ENCODE peak calls at places on chromosomes 4 and X, in four cellular contexts. One of them, this sample, is unnamed.

GRCh38 chr4:1872918-1873269 is 1.7 kb downstream of the NSD2 start:
- DNase-seq in HepG2: no peak
- DNase-seq in WTC11: no peak
- DNase-seq in GM12878: no peak
- DNase-seq in this sample: no peak

GRCh38 chrX:124113799-124114600 is 152.5 kb downstream of the STAG2 start:
- DNase-seq in HepG2: no peak
- DNase-seq in WTC11: no peak
- DNase-seq in GM12878: no peak
- DNase-seq in this sample: no peak

GRCh38 chrX:48045410-48046311 is 25.8 kb downstream of the ZNF630 start:
- DNase-seq in HepG2: peak; percentile 7
- DNase-seq in WTC11: no peak
- DNase-seq in GM12878: no peak
- DNase-seq in this sample: no peak

GRCh38 chr4:89363786-89364185 is 56.2 kb upstream of the GPRIN3 start:
- DNase-seq in HepG2: no peak
- DNase-seq in WTC11: no peak
- DNase-seq in GM12878: no peak
- DNase-seq in this sample: no peak

GRCh38 chr4:53905935-53906377 is 158.4 kb downstream of the CHIC2 start:
- DNase-seq in HepG2: peak; percentile 36
- DNase-seq in WTC11: peak; percentile 34
- DNase-seq in GM12878: peak; percentile 7
- DNase-seq in this sample: no peak

GRCh38 chr4:163558539-163559044 is 64.1 kb downstream of the TMA16 start:
- DNase-seq in HepG2: no peak
- DNase-seq in WTC11: no peak
- DNase-seq in GM12878: no peak
- DNase-seq in this sample: no peak

GRCh38 chr4:53500552-53500951 is 90.7 kb downstream of the LNX1 start:
- DNase-seq in HepG2: no peak
- DNase-seq in WTC11: no peak
- DNase-seq in GM12878: no peak
- DNase-seq in this sample: no peak

GRCh38 chr4:56261027-56261426 is 126.3 kb downstream of the AASDH start:
- DNase-seq in HepG2: no peak
- DNase-seq in WTC11: no peak
- DNase-seq in GM12878: peak; percentile 2
- DNase-seq in this sample: no peak

GRCh38 chr4:144336633-144337032 is 196.1 kb upstream of the GYPA start:
- DNase-seq in HepG2: no peak
- DNase-seq in WTC11: no peak
- DNase-seq in GM12878: no peak
- DNase-seq in this sample: no peak

GRCh38 chrX:150225266-150225665 is 137.9 kb upstream of the MAMLD1 start:
- DNase-seq in HepG2: no peak
- DNase-seq in WTC11: no peak
- DNase-seq in GM12878: no peak
- DNase-seq in this sample: no peak

GRCh38 chrX:283115-283845 is 2.1 kb downstream of the PLCXD1 start:
- DNase-seq in HepG2: no peak
- DNase-seq in WTC11: peak; percentile 94
- DNase-seq in GM12878: peak; percentile 86
- DNase-seq in this sample: peak; percentile 90

GRCh38 chr4:114043116-114043515 is 63.7 kb upstream of the ARSJ start:
- DNase-seq in HepG2: no peak
- DNase-seq in WTC11: no peak
- DNase-seq in GM12878: no peak
- DNase-seq in this sample: no peak

GRCh38 chr4:121380448-121381147 is at the start of gene QRFPR:
- DNase-seq in HepG2: no peak
- DNase-seq in WTC11: peak; percentile 58
- DNase-seq in GM12878: no peak
- DNase-seq in this sample: no peak

GRCh38 chr4:163367651-163368050 is 24.0 kb downstream of the NPY5R start:
- DNase-seq in HepG2: no peak
- DNase-seq in WTC11: no peak
- DNase-seq in GM12878: no peak
- DNase-seq in this sample: no peak

GRCh38 chr4:11182586-11183357 is 245.9 kb downstream of the HS3ST1 start:
- DNase-seq in HepG2: no peak
- DNase-seq in WTC11: no peak
- DNase-seq in GM12878: no peak
- DNase-seq in this sample: no peak

GRCh38 chrX:13816899-13817298 is at the start of gene GPM6B:
- DNase-seq in HepG2: no peak
- DNase-seq in WTC11: no peak
- DNase-seq in GM12878: no peak
- DNase-seq in this sample: no peak

GRCh38 chr4:106414366-106414765 is 45.8 kb upstream of the GIMD1 start:
- DNase-seq in HepG2: no peak
- DNase-seq in WTC11: no peak
- DNase-seq in GM12878: no peak
- DNase-seq in this sample: no peak

GRCh38 chr4:119627267-119628190 is 1.1 kb downstream of the PDE5A start:
- DNase-seq in HepG2: no peak
- DNase-seq in WTC11: peak; percentile 77
- DNase-seq in GM12878: no peak
- DNase-seq in this sample: peak; percentile 75

GRCh38 chr4:56310401-56310800 is 76.9 kb downstream of the AASDH start:
- DNase-seq in HepG2: no peak
- DNase-seq in WTC11: no peak
- DNase-seq in GM12878: no peak
- DNase-seq in this sample: no peak

GRCh38 chr4:92265066-92265465 is 38.7 kb upstream of the GRID2 start:
- DNase-seq in HepG2: no peak
- DNase-seq in WTC11: no peak
- DNase-seq in GM12878: no peak
- DNase-seq in this sample: no peak

GRCh38 chr4:114281561-114281960 is 302.1 kb upstream of the ARSJ start:
- DNase-seq in HepG2: no peak
- DNase-seq in WTC11: no peak
- DNase-seq in GM12878: no peak
- DNase-seq in this sample: no peak

GRCh38 chr4:48801016-48801715 is 21.1 kb upstream of the FRYL start:
- DNase-seq in HepG2: no peak
- DNase-seq in WTC11: no peak
- DNase-seq in GM12878: no peak
- DNase-seq in this sample: no peak

GRCh38 chrX:40153335-40154221 is 55.8 kb upstream of the BCOR start:
- DNase-seq in HepG2: no peak
- DNase-seq in WTC11: peak; percentile 26
- DNase-seq in GM12878: no peak
- DNase-seq in this sample: peak; percentile 67

GRCh38 chr4:2931765-2932560 is 31.2 kb downstream of the NOP14 start:
- DNase-seq in HepG2: no peak
- DNase-seq in WTC11: peak; percentile 64
- DNase-seq in GM12878: peak; percentile 55
- DNase-seq in this sample: no peak

GRCh38 chrX:13752646-13753045 is 18.1 kb downstream of the OFD1 start:
- DNase-seq in HepG2: no peak
- DNase-seq in WTC11: no peak
- DNase-seq in GM12878: no peak
- DNase-seq in this sample: no peak

GRCh38 chr4:145260091-145260490 is 79.7 kb upstream of the OTUD4 start:
- DNase-seq in HepG2: no peak
- DNase-seq in WTC11: peak; percentile 43
- DNase-seq in GM12878: no peak
- DNase-seq in this sample: no peak

GRCh38 chr4:8724436-8725070 is 132.0 kb downstream of the CPZ start:
- DNase-seq in HepG2: no peak
- DNase-seq in WTC11: no peak
- DNase-seq in GM12878: no peak
- DNase-seq in this sample: no peak

GRCh38 chrX:16240231-16240905 is 73.1 kb downstream of the MAGEB17 start:
- DNase-seq in HepG2: no peak
- DNase-seq in WTC11: no peak
- DNase-seq in GM12878: no peak
- DNase-seq in this sample: no peak
- TF ChIP-seq NR2C2 in HepG2: no peak
- TF ChIP-seq NR2C2 in WTC11: no peak
- TF ChIP-seq NR2C2 in GM12878: no peak
- TF ChIP-seq NR2C2 in this sample: no peak

DNA sequence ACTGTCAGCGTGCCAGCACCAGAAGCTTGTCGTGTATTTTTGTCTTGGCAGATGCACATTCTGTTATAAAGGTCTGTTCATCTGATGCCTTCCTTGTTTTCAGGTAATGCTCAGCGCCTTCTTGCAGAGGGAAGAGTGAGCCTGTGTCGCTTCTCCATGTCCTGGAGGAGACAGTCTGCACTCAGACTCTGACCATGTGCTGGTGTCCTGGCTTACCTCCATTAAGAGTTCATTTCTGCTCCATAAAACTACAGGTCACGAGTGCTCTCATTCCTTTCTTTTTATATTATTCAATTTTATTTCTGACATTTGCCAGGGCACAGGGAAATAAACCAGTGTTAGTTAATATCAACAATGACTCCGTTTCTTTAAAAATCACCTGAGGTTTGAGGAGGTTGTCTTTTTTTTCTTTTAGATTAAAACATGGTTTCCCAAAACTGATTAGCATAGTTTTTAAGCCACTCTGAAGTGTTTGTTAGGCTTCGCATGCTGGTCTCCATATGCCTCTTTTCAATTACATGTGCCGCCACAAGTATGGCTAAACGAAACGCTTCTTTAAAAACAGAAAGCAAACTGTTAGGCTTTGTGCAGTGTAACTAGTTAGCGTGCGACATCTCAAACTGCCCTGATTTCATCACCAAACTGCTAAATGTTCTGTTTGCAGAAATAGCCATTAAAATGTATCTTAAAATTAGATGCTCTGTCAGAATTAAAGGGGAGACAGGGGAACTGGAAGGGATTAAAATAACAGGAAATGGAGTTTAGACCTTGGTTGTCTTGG is 215.3 kb upstream of the GK2 start:
- DNase-seq in HepG2: no peak
- DNase-seq in WTC11: no peak
- DNase-seq in GM12878: no peak
- DNase-seq in this sample: no peak
- TF ChIP-seq NR2C2 in HepG2: no peak
- TF ChIP-seq NR2C2 in WTC11: no peak
- TF ChIP-seq NR2C2 in GM12878: no peak
- TF ChIP-seq NR2C2 in this sample: no peak

GRCh38 chr4:150515135-150515534 is 66.8 kb upstream of the MAB21L2 start:
- DNase-seq in HepG2: no peak
- DNase-seq in WTC11: no peak
- DNase-seq in GM12878: no peak
- DNase-seq in this sample: no peak

GRCh38 chr4:150514709-150515108 is 67.2 kb upstream of the MAB21L2 start:
- DNase-seq in HepG2: no peak
- DNase-seq in WTC11: no peak
- DNase-seq in GM12878: no peak
- DNase-seq in this sample: no peak

DNA sequence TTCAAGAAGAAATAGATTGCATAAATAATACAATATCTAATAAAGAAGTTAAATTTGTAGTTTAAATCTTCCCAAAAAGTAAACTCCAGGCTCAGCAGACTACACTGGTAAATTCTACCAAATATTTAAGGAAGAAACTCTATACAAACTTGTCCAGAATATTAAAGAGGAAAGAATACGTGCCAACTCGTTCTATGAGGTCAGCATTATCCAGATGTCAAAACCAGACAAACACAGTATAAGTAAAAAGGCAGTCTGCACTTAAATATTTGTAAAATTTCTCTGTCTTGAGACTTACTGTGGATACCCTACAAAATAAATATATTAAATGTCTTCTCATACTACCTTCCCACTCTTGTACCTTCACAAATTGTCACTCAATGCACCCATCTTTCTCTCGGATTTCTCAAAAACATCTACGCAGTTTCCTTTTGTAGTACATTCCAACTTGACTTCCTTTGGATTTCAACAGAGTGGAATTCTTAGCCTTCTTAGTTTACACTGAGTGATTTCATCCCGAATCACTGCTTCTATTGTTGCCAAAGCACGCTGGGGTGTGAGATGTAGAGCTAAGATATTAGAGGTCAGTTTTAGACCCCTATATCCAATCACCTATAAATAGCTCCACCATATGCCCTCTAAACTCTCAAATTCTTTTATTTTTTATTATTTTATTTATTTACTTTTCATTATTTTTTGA is 71.6 kb upstream of the MAB21L2 start:
- DNase-seq in HepG2: no peak
- DNase-seq in WTC11: no peak
- DNase-seq in GM12878: no peak
- DNase-seq in this sample: no peak
- TF ChIP-seq NR2C2 in HepG2: no peak
- TF ChIP-seq NR2C2 in WTC11: no peak
- TF ChIP-seq NR2C2 in GM12878: no peak
- TF ChIP-seq NR2C2 in this sample: no peak

DNA sequence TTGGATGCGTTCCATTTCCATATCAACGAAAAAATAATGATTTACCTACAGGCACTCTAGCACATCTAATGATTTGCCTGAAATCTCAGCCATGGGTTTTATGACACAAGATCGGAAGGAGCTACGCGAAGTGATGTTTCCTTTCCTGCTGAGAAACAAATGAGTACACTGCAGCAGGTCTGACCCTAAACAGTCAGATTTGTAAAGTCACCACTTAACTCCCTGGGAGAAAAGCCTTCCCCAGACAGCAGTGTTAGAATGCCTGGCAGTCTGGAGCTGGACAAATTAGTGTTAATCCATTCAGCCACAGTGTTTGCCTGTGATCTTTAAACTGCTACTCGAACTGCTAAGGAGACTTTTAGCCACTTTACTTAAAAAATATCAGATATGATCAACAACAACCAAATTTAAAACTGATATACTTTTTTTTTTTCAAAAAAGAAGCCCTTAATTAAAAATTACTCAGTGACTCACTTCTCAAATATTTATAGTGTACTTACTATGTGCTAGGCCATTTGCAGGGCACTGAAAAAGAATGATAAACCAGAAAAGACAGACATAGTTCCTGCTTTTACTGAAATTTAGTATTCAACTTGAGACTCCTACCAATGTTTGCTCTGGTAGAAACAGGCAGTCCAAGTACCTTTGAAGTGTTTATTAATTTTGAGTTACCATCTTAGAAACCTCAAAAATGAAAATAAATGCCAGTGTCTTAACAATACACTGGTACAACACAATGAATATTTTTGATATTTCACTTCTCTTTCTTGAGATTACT is 104.5 kb downstream of the SHISA3 start:
- DNase-seq in HepG2: no peak
- DNase-seq in WTC11: no peak
- DNase-seq in GM12878: no peak
- DNase-seq in this sample: no peak
- TF ChIP-seq NR2C2 in HepG2: no peak
- TF ChIP-seq NR2C2 in WTC11: no peak
- TF ChIP-seq NR2C2 in GM12878: no peak
- TF ChIP-seq NR2C2 in this sample: no peak

DNA sequence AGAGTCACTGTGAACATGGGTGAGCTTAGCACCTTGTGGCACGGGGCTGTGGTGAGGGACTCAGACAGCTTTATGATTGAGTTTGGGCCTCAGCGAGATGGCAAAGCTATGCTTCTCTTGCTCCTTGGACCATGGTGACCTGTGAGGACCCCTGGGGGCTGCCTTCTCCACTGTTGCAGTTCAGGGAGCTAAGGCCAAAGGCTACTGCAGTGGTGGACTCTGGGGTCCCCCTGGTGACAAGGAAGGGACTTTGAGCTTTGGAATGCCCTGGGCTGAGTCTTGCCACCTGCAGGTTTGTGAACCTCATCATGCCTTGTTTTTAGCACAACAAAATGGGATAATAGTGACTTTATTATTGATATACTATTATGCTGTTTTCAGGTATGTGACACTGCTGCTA is 36.5 kb downstream of the TBL1X start:
- DNase-seq in HepG2: no peak
- DNase-seq in WTC11: peak; percentile 10
- DNase-seq in GM12878: no peak
- DNase-seq in this sample: no peak
- TF ChIP-seq NR2C2 in HepG2: no peak
- TF ChIP-seq NR2C2 in WTC11: no peak
- TF ChIP-seq NR2C2 in GM12878: no peak
- TF ChIP-seq NR2C2 in this sample: no peak